ENCODE peak calls at places on chromosomes 4 and X, in six cellular contexts. D is CD8-positive, alpha-beta T cell; U is chondrocyte; F is NB4; Z is astrocyte of the cerebellum; J is body of pancreas. M is an unnamed sample.

GRCh38 chr4:113943863-113944262 is 35.6 kb downstream of the ARSJ start:
- DNase-seq in D (peak), U (no peak), F (no peak), Z (peak), J (no peak), M (no peak)

GRCh38 chr4:120694973-120695372 is 227.6 kb downstream of the PRDM5 start:
- DNase-seq in D (no peak), U (no peak), F (no peak), Z (peak), J (peak), M (no peak)

GRCh38 chrX:107632291-107632690 is 4.0 kb downstream of the PRPS1 start:
- DNase-seq in D (no peak), U (no peak), F (no peak), Z (no peak), J (no peak), M (no peak)

GRCh38 chr4:54941994-54942552 is 183.3 kb downstream of the KDR start:
- DNase-seq in D (peak), U (no peak), F (no peak), Z (no peak), J (no peak), M (no peak)

GRCh38 chr4:24560770-24561415 is 23.5 kb downstream of the DHX15 start:
- DNase-seq in D (no peak), U (no peak), F (no peak), Z (no peak), J (no peak), M (no peak)

GRCh38 chr4:77449162-77449561 is 156.5 kb upstream of the CXCL13 start:
- DNase-seq in D (no peak), U (no peak), F (no peak), Z (no peak), J (no peak), M (no peak)

GRCh38 chr4:110091426-110091825 is 107.0 kb downstream of the ELOVL6 start:
- DNase-seq in D (no peak), U (no peak), F (no peak), Z (peak), J (no peak), M (peak)

GRCh38 chr4:146255874-146256273 is 41.5 kb downstream of the REELD1 start:
- DNase-seq in D (no peak), U (no peak), F (no peak), Z (peak), J (no peak), M (no peak)

GRCh38 chr4:76562851-76563803 is 128.1 kb downstream of the SHROOM3 start:
- DNase-seq in D (no peak), U (no peak), F (no peak), Z (no peak), J (no peak), M (no peak)

GRCh38 chr4:8211737-8212581 is 12.9 kb downstream of the SH3TC1 start:
- DNase-seq in D (no peak), U (no peak), F (no peak), Z (no peak), J (no peak), M (no peak)

GRCh38 chr4:105765690-105766407 is 57.3 kb downstream of the GSTCD start:
- DNase-seq in D (no peak), U (no peak), F (peak), Z (peak), J (no peak), M (peak)

GRCh38 chrX:46386511-46386910 is 158.7 kb downstream of the ZNF674 start:
- DNase-seq in D (no peak), U (no peak), F (no peak), Z (no peak), J (no peak), M (no peak)
- TF ChIP-seq CTCF in D (no peak), U (peak), F (peak), Z (peak), J (no peak), M (peak)

GRCh38 chr4:22754091-22754490 is 61.4 kb downstream of the GBA3 start:
- DNase-seq in D (no peak), U (no peak), F (no peak), Z (no peak), J (no peak), M (no peak)
- TF ChIP-seq CTCF in D (no peak), U (no peak), F (no peak), Z (no peak), J (no peak), M (no peak)

GRCh38 chrX:140664939-140665338 is 44.6 kb upstream of the LINC00632 start:
- DNase-seq in D (no peak), U (no peak), F (peak), Z (peak), J (no peak), M (no peak)
- TF ChIP-seq CTCF in D (no peak), U (peak), F (no peak), Z (peak), J (no peak), M (no peak)

GRCh38 chr4:85837334-85837733 is 362.4 kb downstream of the ARHGAP24 start:
- DNase-seq in D (no peak), U (no peak), F (no peak), Z (no peak), J (no peak), M (no peak)
- TF ChIP-seq CTCF in D (no peak), U (no peak), F (no peak), Z (no peak), J (no peak), M (no peak)